ENCODE peak calls at places on chromosomes 11 and 22, in seven cellular contexts. C is pancreas, X is heart right ventricle, M is astrocyte of the spinal cord, O is lower lobe of right lung, V is IMR-90, W is dorsolateral prefrontal cortex. U is an unnamed sample.

GRCh38 chr22:27874756-27875155 is 44.3 kb downstream of the PITPNB start:
- DNase-seq in V (no peak), M (no peak), W (no peak), C (no peak), O (no peak), X (no peak), U (no peak)

GRCh38 chr11:952406-953385 is 27.0 kb downstream of the AP2A2 start:
- DNase-seq in X (no peak), M (peak), V (peak), O (no peak), W (no peak), C (peak), U (no peak)

GRCh38 chr11:130785376-130786110 is 130.7 kb downstream of the SNX19 start:
- DNase-seq in O (no peak), V (peak), W (no peak), M (peak), C (no peak), X (no peak), U (no peak)

GRCh38 chr11:86473991-86474833 is 99.5 kb downstream of the CCDC81 start:
- DNase-seq in O (no peak), V (peak), W (no peak), X (peak), M (no peak), C (no peak), U (no peak)

GRCh38 chr11:115290479-115291390 is 213.5 kb downstream of the CADM1 start:
- DNase-seq in W (no peak), O (no peak), M (no peak), V (no peak), C (no peak), X (no peak), U (no peak)

GRCh38 chr11:95154514-95154913 is 64.9 kb downstream of the ENDOD1 start:
- DNase-seq in O (no peak), X (no peak), W (no peak), M (peak), C (peak), V (peak), U (peak)

GRCh38 chr11:1880746-1881441 is 10.8 kb downstream of the PRR33 start:
- DNase-seq in X (no peak), O (no peak), M (no peak), C (no peak), V (no peak), W (no peak), U (no peak)

GRCh38 chr11:2787816-2788750 is 88.3 kb upstream of the KCNQ1OT1 start:
- DNase-seq in C (no peak), V (no peak), X (peak), W (peak), M (no peak), O (no peak), U (no peak)

GRCh38 chr11:119717839-119718534 is 11.0 kb downstream of the NECTIN1 start:
- DNase-seq in C (no peak), M (peak), V (no peak), O (no peak), X (no peak), W (no peak), U (no peak)

DNA sequence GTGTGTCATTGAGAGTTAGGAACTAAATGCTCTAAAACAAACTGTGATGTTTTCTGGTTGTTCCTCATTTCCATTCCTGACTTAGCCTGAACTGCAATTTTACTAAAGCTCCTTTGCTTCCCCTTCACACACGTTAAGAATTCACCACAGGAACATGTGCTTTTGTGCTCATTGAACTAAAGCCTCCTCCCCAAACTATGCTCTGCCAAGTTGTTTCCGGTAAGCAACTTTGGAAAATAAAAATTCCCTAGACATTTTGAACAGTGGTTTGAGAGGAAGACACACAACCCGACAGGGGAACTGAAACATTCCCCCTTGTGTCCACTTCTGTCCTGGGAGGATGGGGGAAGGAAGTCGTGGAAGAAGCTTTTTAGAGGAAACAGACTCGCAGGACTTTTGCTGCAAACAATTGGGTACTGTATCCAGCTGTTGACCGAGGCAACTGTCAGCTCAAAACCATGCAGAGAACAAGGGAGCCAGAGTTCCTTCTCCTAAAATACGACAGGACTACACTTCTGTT is 66.9 kb downstream of the GAB2 start:
- DNase-seq in M (peak), O (no peak), C (no peak), W (no peak), X (no peak), V (peak), U (no peak)
- TF ChIP-seq CTCF in M (no peak), O (no peak), C (no peak), W (no peak), X (no peak), V (no peak), U (no peak)

DNA sequence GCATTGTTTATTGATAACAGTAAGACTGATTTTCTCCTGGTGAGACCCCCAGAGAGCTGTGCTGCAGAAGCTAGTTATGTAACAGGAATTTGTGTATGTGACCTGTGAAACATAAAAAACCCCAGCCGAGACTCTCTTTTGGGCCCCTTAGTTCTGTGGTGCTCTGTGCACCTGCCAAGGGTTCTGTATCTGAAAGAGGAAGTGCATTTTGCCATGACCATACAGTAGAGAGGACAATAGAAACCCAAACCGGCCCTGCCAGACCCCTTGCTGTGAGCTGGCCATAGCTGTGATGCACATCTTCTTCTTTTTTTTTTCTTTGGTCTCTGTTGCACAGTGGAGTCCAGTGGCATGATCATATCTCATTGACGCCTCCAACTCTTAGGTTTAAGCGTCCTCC is 31.4 kb upstream of the APOL5 start:
- DNase-seq in X (no peak), W (no peak), C (no peak), M (no peak), O (no peak), V (no peak), U (no peak)
- H3K4me3 ChIP-seq in X (no peak), W (no peak), C (no peak), M (no peak), O (no peak), V (no peak), U (no peak)

DNA sequence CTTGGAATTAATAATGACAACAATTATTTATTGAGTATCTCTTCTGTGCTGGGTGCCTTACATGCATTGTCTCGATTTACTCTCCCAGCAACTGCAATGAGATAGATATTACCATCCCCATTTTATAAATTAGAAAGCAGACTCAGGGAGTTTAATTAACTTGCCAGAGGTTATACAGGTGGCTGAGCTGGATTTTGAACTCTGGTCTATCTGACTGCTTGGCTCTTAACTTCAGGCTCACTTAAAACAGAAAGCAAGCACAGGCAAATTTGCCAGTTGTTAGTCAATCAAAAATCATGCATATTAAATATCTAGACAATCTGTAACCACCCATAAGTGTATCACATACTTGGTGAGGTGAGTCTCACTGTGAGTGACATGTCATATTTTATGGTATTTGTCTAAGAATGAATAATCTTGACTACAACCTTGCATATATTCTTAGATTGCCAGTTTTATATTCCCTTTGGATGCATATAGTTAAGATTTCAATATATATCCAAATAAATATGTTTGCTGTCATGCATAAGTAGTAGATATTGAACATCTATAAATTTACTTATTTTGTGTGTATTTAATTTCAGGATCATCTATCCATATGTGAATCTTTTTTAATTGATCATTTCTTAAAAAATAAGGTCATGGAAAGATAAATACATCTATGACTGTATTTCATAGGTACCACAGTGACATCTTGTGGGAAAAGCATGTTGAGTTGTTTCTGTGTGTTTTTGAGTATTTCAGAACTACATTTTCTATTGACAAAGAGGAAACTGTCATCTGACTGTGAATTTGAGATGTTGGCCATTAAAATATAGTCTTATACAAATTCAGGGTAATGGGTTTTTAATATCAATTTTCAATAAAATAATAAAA is 112.0 kb upstream of the ARHGAP42 start:
- DNase-seq in M (peak), V (peak), O (no peak), X (no peak), W (no peak), C (no peak), U (peak)
- TF ChIP-seq CTCF in M (peak), V (peak), O (peak), X (peak), W (peak), C (no peak), U (peak)

GRCh38 chr11:17389957-17390649 is 1.6 kb upstream of the KCNJ11 start:
- DNase-seq in V (no peak), M (no peak), X (no peak), O (no peak), C (no peak), W (no peak), U (no peak)
- H3K4me3 ChIP-seq in V (no peak), M (no peak), X (no peak), O (peak), C (peak), W (no peak), U (peak)

GRCh38 chr11:36292311-36292722 is 3.1 kb upstream of the COMMD9 start:
- DNase-seq in W (no peak), M (peak), C (no peak), V (peak), O (no peak), X (no peak), U (no peak)
- TF ChIP-seq CTCF in W (peak), M (peak), C (no peak), V (peak), O (peak), X (peak), U (peak)

GRCh38 chr22:41364233-41364632 is 17.5 kb upstream of the TEF start:
- DNase-seq in C (no peak), W (no peak), V (no peak), X (no peak), M (no peak), O (no peak), U (no peak)

GRCh38 chr22:41366323-41367014 is 15.3 kb upstream of the TEF start:
- DNase-seq in W (no peak), C (no peak), V (no peak), O (no peak), X (no peak), M (no peak), U (no peak)

GRCh38 chr22:41365425-41365824 is 16.3 kb upstream of the TEF start:
- DNase-seq in V (no peak), O (no peak), W (no peak), M (no peak), C (no peak), X (no peak), U (no peak)

GRCh38 chr22:41367039-41367679 is 14.6 kb upstream of the TEF start:
- DNase-seq in M (peak), X (peak), C (peak), V (peak), W (peak), O (peak), U (peak)

GRCh38 chr22:41364955-41365354 is 16.8 kb upstream of the TEF start:
- DNase-seq in V (no peak), W (no peak), C (peak), X (no peak), O (no peak), M (no peak), U (no peak)
- H3K4me3 ChIP-seq in V (no peak), W (no peak), C (no peak), X (no peak), O (no peak), M (no peak), U (no peak)

DNA sequence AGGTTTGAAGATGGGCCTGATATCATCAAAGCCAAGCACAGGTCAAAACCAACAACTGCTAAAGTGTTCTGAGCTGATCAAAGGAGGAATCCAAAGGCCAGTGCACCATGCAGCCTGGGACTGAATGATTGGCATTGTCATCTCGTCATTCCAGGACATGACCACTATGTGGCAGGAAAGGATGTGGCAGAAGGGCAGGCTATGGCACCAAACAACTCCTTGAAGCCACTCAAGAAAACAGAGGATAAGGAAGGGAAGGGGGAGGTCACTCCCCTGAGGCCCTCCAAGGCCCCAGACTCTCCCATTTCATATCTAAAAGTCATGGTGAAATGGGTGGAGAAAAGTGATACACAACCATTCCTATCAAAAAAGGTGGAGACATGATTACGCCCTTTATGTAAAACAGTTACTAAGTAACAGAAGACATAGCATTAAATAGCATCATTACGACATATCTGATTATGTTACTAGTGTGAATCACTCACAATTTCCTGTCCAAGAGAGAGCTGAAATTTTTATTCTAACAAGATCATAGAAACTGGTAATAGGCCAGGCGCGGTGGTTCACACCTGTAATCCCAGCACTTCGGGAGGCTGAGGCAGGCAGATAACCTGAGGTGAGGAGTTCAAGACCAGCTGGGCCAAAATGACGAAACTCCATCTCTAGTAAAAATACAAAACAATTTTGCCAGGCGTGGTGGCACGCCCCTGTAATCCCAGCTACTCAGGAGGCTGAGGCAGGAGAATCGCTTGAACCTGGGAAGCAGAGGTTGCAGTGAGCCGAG is 49.3 kb downstream of the AHNAK start:
- DNase-seq in C (no peak), X (no peak), W (no peak), M (peak), O (no peak), V (peak), U (peak)
- TF ChIP-seq CTCF in C (no peak), X (peak), W (peak), M (no peak), O (peak), V (peak), U (peak)